ENCODE peak calls at places on chromosomes 3 and 15, in five cellular contexts. O is heart right ventricle, G is breast epithelium, I is GM12878, X is astrocyte. S is an unnamed sample.

GRCh38 chr3:102141096-102141912 is 292.0 kb downstream of the NFKBIZ start:
- DNase-seq in O (no peak), G (no peak), I (no peak), X (peak; percentile 17), S (no peak)

GRCh38 chr3:195892355-195893120 is 15.8 kb downstream of the TNK2 start:
- DNase-seq in O (peak; percentile 61), G (peak; percentile 65), I (no peak), X (peak; percentile 71), S (no peak)

GRCh38 chr3:137647179-137647578 is 116.9 kb upstream of the SOX14 start:
- DNase-seq in O (no peak), G (no peak), I (no peak), X (no peak), S (no peak)

GRCh38 chr3:183873986-183874385 is 10.7 kb downstream of the PARL start:
- DNase-seq in O (no peak), G (no peak), I (no peak), X (no peak), S (no peak)

GRCh38 chr15:58987036-58987435 is 427 bp upstream of the RNF111 start:
- DNase-seq in O (no peak), G (no peak), I (no peak), X (no peak), S (no peak)

GRCh38 chr3:55042591-55042990 is 114.7 kb upstream of the LRTM1 start:
- DNase-seq in O (no peak), G (no peak), I (no peak), X (no peak), S (no peak)

GRCh38 chr3:37480003-37480402 is 305.6 kb upstream of the LRRFIP2 start:
- DNase-seq in O (no peak), G (no peak), I (no peak), X (no peak), S (no peak)

GRCh38 chr3:122392868-122393844 is 9.2 kb downstream of the FAM162A start:
- DNase-seq in O (no peak), G (no peak), I (no peak), X (peak; percentile 48), S (no peak)

GRCh38 chr3:157865449-157865862 is 240.8 kb downstream of the SHOX2 start:
- DNase-seq in O (peak; percentile 15), G (no peak), I (peak; percentile 1), X (no peak), S (peak; percentile 48)

GRCh38 chr15:70477750-70478250 is 285.6 kb downstream of the UACA start:
- DNase-seq in O (no peak), G (no peak), I (no peak), X (no peak), S (no peak)

GRCh38 chr3:44439499-44440295 is 37.8 kb downstream of the ZNF445 start:
- DNase-seq in O (peak; percentile 51), G (peak; percentile 47), I (peak; percentile 88), X (peak; percentile 57), S (peak; percentile 88)

GRCh38 chr15:101047301-101047781 is 128.2 kb downstream of the LRRK1 start:
- DNase-seq in O (no peak), G (no peak), I (no peak), X (no peak), S (peak; percentile 35)

GRCh38 chr3:87270908-87271727 is 5.3 kb downstream of the POU1F1 start:
- DNase-seq in O (no peak), G (no peak), I (no peak), X (no peak), S (no peak)

GRCh38 chr15:52567886-52568568 is 803 bp downstream of the ARPP19 start:
- DNase-seq in O (no peak), G (peak; percentile 42), I (no peak), X (no peak), S (peak; percentile 53)

GRCh38 chr3:72487946-72488735 is 360.1 kb downstream of the SHQ1 start:
- DNase-seq in O (no peak), G (no peak), I (no peak), X (peak; percentile 19), S (no peak)

GRCh38 chr15:90774731-90775521 is 57.8 kb downstream of the BLM start:
- DNase-seq in O (no peak), G (no peak), I (no peak), X (peak; percentile 86), S (no peak)

DNA sequence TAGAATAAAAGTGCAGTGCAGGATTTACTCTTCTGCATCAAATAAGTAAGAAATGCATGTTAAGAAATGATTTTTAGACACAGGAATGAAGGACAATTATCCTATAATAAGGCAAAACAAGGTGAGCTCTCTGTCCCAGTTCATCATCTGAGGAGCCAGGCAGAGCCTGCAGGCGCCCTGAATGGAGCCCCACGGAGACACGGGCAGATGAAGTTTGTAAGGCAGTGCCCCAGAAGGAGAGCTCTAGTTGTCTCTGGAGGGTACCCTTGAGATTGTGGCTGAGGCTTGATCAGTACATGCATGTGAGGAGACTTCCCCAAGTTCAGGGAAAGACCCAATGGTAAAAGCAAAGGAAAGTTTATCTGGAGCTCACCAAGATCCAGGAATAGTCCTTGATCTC is 50.3 kb downstream of the ATP10A start:
- DNase-seq in O (no peak), G (no peak), I (no peak), X (no peak), S (no peak)
- H3K4me1 ChIP-seq in O (no peaks in the 10 kb centered on the region), G (no peaks in the 10 kb centered on the region), I (peaks cover 12% of the 10 kb centered on the region), X (peaks cover 7% of the 10 kb centered on the region), S (no peaks in the 10 kb centered on the region)

DNA sequence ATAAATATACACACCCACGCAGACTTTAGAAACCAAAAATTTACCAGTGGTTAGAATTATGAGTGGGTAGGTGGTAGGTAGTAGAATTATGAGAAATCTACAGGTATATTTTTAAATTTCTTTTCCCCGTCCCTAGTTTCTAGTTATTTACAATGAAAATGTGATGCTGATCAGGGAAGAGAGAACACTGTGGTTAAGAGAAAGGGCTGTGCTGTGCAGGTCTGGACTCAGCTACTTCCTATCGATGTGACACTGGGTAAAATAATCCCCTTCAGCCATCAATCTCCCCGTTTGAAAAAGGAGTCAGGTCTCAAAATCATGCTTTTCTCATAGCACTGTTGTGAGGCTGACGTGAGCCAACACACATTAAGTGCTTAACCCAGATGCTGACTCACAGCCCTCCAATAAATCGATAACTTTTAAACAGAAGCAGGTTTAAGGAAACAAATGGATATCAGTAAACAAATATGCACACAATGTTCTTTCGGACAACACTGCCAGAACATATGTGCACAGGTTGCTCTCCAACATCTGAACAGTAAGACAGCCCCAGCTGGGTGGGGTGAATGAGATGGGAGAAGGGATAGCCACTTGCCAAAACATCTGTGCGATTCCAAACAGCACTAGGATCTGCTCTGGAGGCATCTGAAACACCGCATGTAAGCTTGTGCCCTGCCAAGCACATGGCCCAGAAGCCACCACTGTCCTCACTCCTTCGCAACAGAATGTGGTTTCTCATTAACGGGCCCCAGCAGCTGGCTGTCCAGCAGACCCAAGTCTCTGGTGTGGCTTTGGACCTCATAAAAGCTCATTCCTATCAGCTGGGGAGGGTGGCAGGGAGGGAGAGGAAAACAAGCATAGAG is 143.1 kb upstream of the PRICKLE2 start:
- DNase-seq in O (no peak), G (no peak), I (no peak), X (no peak), S (no peak)
- TF ChIP-seq CTCF in O (no peak), G (no peak), I (no peak), X (no peak), S (no peak)

DNA sequence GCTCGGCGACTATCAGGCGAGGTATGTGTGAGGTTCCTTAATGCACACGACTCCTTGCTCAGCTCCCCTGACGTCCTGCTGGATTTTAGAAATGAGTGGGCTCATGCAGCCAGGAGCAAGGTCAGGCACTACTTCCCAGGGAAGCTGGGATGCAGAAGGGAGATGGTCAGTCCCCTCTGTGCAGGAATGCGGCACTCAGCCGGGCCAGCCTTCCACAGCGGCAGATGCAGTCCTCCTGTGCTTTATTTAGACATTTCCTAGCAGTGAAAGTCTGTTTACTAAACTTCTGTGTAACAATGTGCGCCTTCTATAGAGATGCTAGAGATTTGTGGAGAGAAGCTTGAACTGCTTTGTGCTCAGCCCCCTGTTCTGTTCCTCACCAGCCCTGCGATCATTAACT is 252.1 kb downstream of the SLCO3A1 start:
- DNase-seq in O (no peak), G (no peak), I (no peak), X (no peak), S (no peak)
- H3K4me3 ChIP-seq in O (no peak overlapping the region), G (no peak overlapping the region), I (no peak overlapping the region), X (no peak overlapping the region), S (no peak overlapping the region)

DNA sequence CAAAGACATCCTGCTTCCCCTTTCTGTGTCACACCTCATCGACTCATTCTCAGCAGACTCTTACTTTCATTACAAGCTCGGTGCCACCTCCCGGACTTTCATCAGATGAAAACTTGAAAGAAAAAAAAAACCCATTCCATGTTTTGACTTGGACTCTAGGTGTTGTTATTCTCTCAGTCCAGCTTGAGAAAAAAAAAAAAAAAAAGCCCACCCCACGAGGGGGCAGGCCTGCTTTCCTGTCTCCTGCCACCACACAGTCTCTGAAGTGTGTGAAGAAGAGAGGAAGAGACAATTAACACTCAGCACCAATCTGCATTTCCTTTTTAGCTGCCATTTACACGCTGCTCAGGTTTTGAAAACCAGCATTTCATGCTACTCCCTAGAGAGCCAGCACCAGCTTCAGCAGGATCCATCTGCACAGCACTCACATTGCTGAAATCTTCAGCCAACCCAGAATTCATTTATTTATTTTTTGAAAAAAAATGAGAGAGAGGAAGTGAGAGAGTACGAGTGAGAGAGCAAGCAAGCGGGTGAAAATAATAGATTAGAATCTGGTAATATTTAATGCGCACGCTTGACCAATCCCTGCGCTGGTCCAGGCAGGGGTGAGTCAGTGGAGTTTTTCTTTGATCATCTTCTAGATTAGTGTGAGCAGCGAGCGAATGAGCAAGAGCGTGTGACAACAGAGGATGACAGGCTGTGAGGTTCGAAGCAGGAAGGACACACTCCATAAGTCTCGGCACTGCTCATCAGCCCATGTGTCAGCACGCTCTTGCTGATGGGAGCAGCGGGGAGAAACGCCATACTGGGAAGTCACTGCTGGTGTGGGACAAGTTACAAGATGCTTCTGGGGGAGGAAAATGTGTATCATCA is 23.5 kb downstream of the ZNF80 start:
- DNase-seq in O (no peak), G (no peak), I (peak; percentile 84), X (peak; percentile 77), S (peak; percentile 46)
- H3K4me1 ChIP-seq in O (peaks cover 4% of the 10 kb centered on the region), G (peaks cover 4% of the 10 kb centered on the region), I (peaks cover 20% of the 10 kb centered on the region), X (peaks cover 59% of the 10 kb centered on the region), S (peaks cover 10% of the 10 kb centered on the region)

DNA sequence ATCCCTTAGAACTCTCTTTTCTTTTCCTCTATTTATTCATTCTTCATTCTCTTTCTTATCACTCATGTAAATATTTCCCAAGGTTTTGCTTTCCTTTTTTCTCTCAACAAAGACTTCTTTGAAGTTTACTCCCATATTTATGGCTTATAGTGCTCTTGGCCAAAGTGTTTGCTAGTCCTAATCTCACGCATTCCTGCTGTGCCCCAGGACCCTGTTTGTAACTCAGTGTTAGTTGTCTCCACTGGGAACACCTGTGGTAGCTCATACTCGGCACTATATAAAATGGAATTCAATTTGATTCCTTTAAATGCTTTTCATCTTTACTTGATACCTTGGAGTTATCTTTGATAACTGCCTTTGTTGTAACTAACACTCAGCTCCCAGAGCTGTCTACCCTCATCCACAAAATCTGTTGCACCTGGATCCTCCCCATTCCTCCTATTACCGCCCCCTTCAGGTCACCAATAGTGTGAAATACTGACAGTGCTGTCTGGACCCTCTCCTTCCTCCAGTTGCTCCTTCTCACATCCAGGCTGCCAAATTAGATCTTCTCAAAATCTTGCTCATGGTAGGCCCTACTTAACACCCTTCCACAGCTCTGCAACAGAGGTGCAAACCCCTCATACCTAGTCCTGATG is 76.8 kb downstream of the TIGIT start:
- DNase-seq in O (no peak), G (no peak), I (no peak), X (no peak), S (no peak)
- TF ChIP-seq CTCF in O (no peak), G (no peak), I (no peak), X (peak; percentile 5), S (no peak)